ENCODE peak calls at places on chromosomes 11 and 22, in ten cellular contexts. B is colonic mucosa, I is K562, P is ovary, V is body of pancreas, W is PC-9, C is mammary epithelial cell, A is A549, H is neural progenitor cell, M is uterus. S is an unnamed sample. For H3K4me1 and H3K9me3, the result is how much of the 10 kb centered on the place peaks cover.

GRCh38 chr22:39236321-39237275 is 8.2 kb downstream of the PDGFB start:
- DNase-seq in P (no peak), I (peak), W (no peak), C (no peak), B (peak), M (no peak), A (no peak), H (no peak), V (peak), S (no peak)

GRCh38 chr11:81007046-81007445 is 1566.2 kb upstream of the TENM4 start:
- DNase-seq in B (no peak), P (no peak), M (no peak), W (no peak), A (no peak), H (no peak), V (no peak), I (no peak), C (no peak), S (no peak)

GRCh38 chr11:65262381-65262680 is 569 bp downstream of the POLA2 start:
- DNase-seq in I (no peak), C (no peak), M (no peak), H (no peak), P (no peak), A (no peak), W (no peak), B (peak), V (no peak), S (no peak)

GRCh38 chr22:46451741-46452140 is 85.7 kb downstream of the CELSR1 start:
- DNase-seq in C (no peak), M (no peak), I (no peak), B (no peak), W (no peak), V (no peak), A (no peak), P (no peak), H (no peak), S (no peak)

GRCh38 chr11:93288079-93288478 is 42.5 kb upstream of the DEUP1 start:
- DNase-seq in P (no peak), V (peak), I (no peak), B (no peak), C (no peak), A (no peak), M (no peak), W (no peak), H (no peak), S (no peak)

GRCh38 chr11:128956401-128957203 is 13.9 kb upstream of the TP53AIP1 start:
- DNase-seq in A (peak), M (no peak), V (peak), B (peak), I (peak), H (peak), W (peak), P (no peak), C (peak), S (peak)

GRCh38 chr22:40436460-40437431 is 66.4 kb downstream of the SGSM3 start:
- DNase-seq in I (peak), A (peak), W (peak), B (no peak), H (peak), P (peak), M (peak), C (peak), V (no peak), S (peak)

GRCh38 chr11:4713241-4713640 is 8.7 kb downstream of the MMP26 start:
- DNase-seq in B (no peak), M (no peak), C (peak), H (no peak), V (no peak), W (no peak), P (no peak), I (no peak), A (no peak), S (no peak)

GRCh38 chr22:25362883-25363240 is 143.4 kb downstream of the CRYBB2 start:
- DNase-seq in M (no peak), H (no peak), I (no peak), A (no peak), C (no peak), W (no peak), V (peak), B (no peak), P (peak), S (no peak)

GRCh38 chr22:23832226-23833016 is 6.4 kb downstream of the DERL3 start:
- DNase-seq in H (no peak), C (no peak), M (no peak), B (no peak), A (no peak), I (no peak), W (no peak), V (no peak), P (peak), S (no peak)

GRCh38 chr11:31850365-31850764 is 39.2 kb upstream of the PAX6 start:
- DNase-seq in V (no peak), C (no peak), B (no peak), H (no peak), P (no peak), I (no peak), A (no peak), W (no peak), M (no peak), S (no peak)

GRCh38 chr11:59669611-59670009 is 773 bp upstream of the PATL1 start:
- DNase-seq in M (peak), A (peak), C (peak), V (no peak), B (peak), I (no peak), H (no peak), W (no peak), P (peak), S (no peak)

GRCh38 chr11:13289081-13289480 is 11.5 kb downstream of the BMAL1 start:
- DNase-seq in W (no peak), B (no peak), H (peak), I (no peak), M (no peak), C (no peak), A (peak), V (no peak), P (no peak), S (no peak)

GRCh38 chr11:38332046-38332445 is 1734.0 kb upstream of the RAG2 start:
- DNase-seq in C (no peak), A (no peak), H (no peak), B (no peak), W (no peak), I (no peak), P (no peak), V (no peak), M (no peak), S (no peak)

GRCh38 chr11:119415966-119416365 is 7.0 kb downstream of the THY1 start:
- DNase-seq in I (no peak), A (no peak), V (no peak), B (no peak), M (no peak), C (no peak), P (no peak), W (no peak), H (no peak), S (no peak)

GRCh38 chr11:129143335-129143734 is 48.8 kb downstream of the ARHGAP32 start:
- DNase-seq in V (peak), M (peak), B (peak), A (peak), P (no peak), I (no peak), H (no peak), C (peak), W (peak), S (peak)

GRCh38 chr11:58330861-58331260 is 28.0 kb downstream of the OR5B17 start:
- DNase-seq in A (no peak), W (no peak), P (no peak), B (no peak), V (no peak), I (no peak), H (no peak), M (no peak), C (peak), S (peak)

GRCh38 chr11:2860636-2861035 is 24.9 kb downstream of the CDKN1C start:
- DNase-seq in I (no peak), V (peak), M (no peak), B (peak), W (peak), P (no peak), A (peak), H (no peak), C (peak), S (no peak)

GRCh38 chr11:64568041-64568571 is 22.9 kb upstream of the SLC22A12 start:
- DNase-seq in A (no peak), C (no peak), V (no peak), H (no peak), B (no peak), W (no peak), P (no peak), I (no peak), M (no peak), S (no peak)

GRCh38 chr11:2716376-2717095 is 16.7 kb upstream of the KCNQ1OT1 start:
- DNase-seq in I (no peak), A (no peak), W (no peak), M (peak), C (no peak), P (no peak), V (no peak), B (no peak), H (no peak), S (no peak)

GRCh38 chr11:13473013-13473722 is 10.1 kb upstream of the BTBD10 start:
- DNase-seq in W (no peak), P (no peak), B (no peak), H (no peak), A (no peak), C (no peak), I (no peak), V (no peak), M (no peak), S (no peak)

GRCh38 chr11:57306156-57306876 is 18.4 kb downstream of the TNKS1BP1 start:
- DNase-seq in I (no peak), P (no peak), M (no peak), B (no peak), W (no peak), C (no peak), H (no peak), V (no peak), A (no peak), S (no peak)

GRCh38 chr22:41799486-41800347 is 762 bp upstream of the CCDC134 start:
- DNase-seq in H (peak), I (peak), P (peak), C (no peak), B (peak), M (peak), W (no peak), V (peak), A (no peak), S (no peak)

GRCh38 chr11:118634435-118635236 is 27.2 kb downstream of the PHLDB1 start:
- DNase-seq in A (no peak), P (peak), C (peak), H (peak), V (peak), M (peak), I (peak), W (no peak), B (peak), S (no peak)

GRCh38 chr22:20061481-20061861 is 18.6 kb upstream of the DGCR8 start:
- DNase-seq in I (no peak), W (peak), V (no peak), M (no peak), H (no peak), B (no peak), C (no peak), A (no peak), P (no peak), S (no peak)

GRCh38 chr11:64826062-64826461 is 15.7 kb upstream of the MEN1 start:
- DNase-seq in M (no peak), C (no peak), H (no peak), B (no peak), W (no peak), I (no peak), P (no peak), A (no peak), V (no peak), S (no peak)

GRCh38 chr11:69926376-69927050 is 107.3 kb upstream of the FGF3 start:
- DNase-seq in B (no peak), I (no peak), A (no peak), P (peak), W (no peak), C (no peak), V (no peak), H (no peak), M (peak), S (no peak)

GRCh38 chr11:122209619-122210377 is 93.8 kb upstream of the BLID start:
- DNase-seq in I (no peak), V (peak), C (no peak), M (peak), B (peak), W (no peak), P (peak), A (peak), H (no peak), S (peak)

GRCh38 chr22:25362215-25362882 is 142.9 kb downstream of the CRYBB2 start:
- DNase-seq in V (peak), A (peak), W (peak), B (peak), C (no peak), P (peak), I (peak), H (peak), M (peak), S (peak)

GRCh38 chr22:17703811-17704210 is 65.3 kb downstream of the BCL2L13 start:
- DNase-seq in W (no peak), B (no peak), M (no peak), C (no peak), A (no peak), H (no peak), I (no peak), V (no peak), P (no peak), S (no peak)

GRCh38 chr11:102552020-102552419 is 21.5 kb upstream of the MMP7 start:
- DNase-seq in C (no peak), A (peak), V (no peak), B (no peak), M (no peak), P (no peak), H (no peak), I (no peak), W (no peak), S (no peak)

GRCh38 chr11:95910638-95911368 is 13.1 kb downstream of the MTMR2 start:
- DNase-seq in A (no peak), C (no peak), B (no peak), W (no peak), I (no peak), P (no peak), H (no peak), V (no peak), M (no peak), S (no peak)

GRCh38 chr11:95444309-95445202 is 213.6 kb upstream of the SESN3 start:
- DNase-seq in A (no peak), V (no peak), W (no peak), I (no peak), P (no peak), B (no peak), M (no peak), H (no peak), C (peak), S (no peak)

GRCh38 chr11:64364435-64364834 is 5.5 kb downstream of the RPS6KA4 start:
- DNase-seq in W (no peak), H (no peak), P (no peak), M (no peak), A (no peak), C (no peak), I (no peak), V (no peak), B (no peak), S (no peak)

GRCh38 chr22:40679249-40679963 is at the start of gene MCHR1:
- DNase-seq in B (no peak), H (peak), V (no peak), I (no peak), P (no peak), A (no peak), C (no peak), W (no peak), M (no peak), S (no peak)

GRCh38 chr11:66970808-66971442 is 4.2 kb upstream of the C11orf86 start:
- DNase-seq in W (peak), H (no peak), P (peak), M (peak), I (no peak), C (peak), V (peak), B (no peak), A (peak), S (peak)
- H3K4me3 ChIP-seq in W (peak), H (no peak), P (no peak), M (no peak), I (no peak), C (no peak), V (no peak), B (no peak), A (no peak), S (no peak)

GRCh38 chr22:27029584-27030130 is 372.3 kb downstream of the MIAT start:
- DNase-seq in P (no peak), W (no peak), C (no peak), I (no peak), V (no peak), A (no peak), B (no peak), H (no peak), M (no peak), S (no peak)

GRCh38 chr22:27024982-27025381 is 367.6 kb downstream of the MIAT start:
- DNase-seq in I (no peak), M (no peak), H (no peak), C (no peak), W (no peak), P (no peak), A (no peak), B (no peak), V (no peak), S (no peak)

GRCh38 chr22:27022741-27023373 is 365.5 kb downstream of the MIAT start:
- DNase-seq in V (no peak), P (no peak), C (no peak), M (no peak), H (peak), A (no peak), B (no peak), W (no peak), I (no peak), S (no peak)

GRCh38 chr22:27032121-27032761 is 374.9 kb downstream of the MIAT start:
- DNase-seq in B (no peak), I (peak), P (peak), A (no peak), M (peak), H (peak), C (no peak), W (no peak), V (peak), S (peak)

DNA sequence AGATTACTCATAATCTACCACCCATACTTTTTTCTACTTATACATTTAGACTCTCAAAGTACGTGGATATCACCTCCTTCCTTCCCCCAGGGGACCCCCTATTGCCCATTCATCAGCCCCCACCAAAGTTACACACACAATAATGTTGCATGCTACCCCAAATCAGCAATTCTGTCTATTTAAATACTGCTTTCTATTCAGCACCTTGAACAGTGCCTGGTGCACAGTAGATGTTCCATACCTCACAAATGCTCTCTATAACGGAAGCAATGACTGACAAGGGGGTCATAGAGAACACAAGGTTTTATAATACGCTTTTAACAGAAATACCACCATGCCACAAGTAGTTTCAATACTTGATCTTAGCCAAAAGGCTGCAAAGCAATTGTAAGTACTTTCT is 370.7 kb downstream of the MIAT start:
- DNase-seq in V (no peak), A (no peak), I (no peak), W (no peak), P (no peak), M (no peak), B (no peak), H (no peak), C (no peak), S (no peak)
- H3K4me1 ChIP-seq in V (under half), A (under half), I (under half), W (under half), P (under half), M (under half), B (under half), H (under half), C (under half), S (under half)

GRCh38 chr22:30017375-30017774 is 62.9 kb upstream of the HORMAD2 start:
- DNase-seq in V (no peak), W (no peak), A (no peak), P (no peak), B (no peak), C (no peak), M (no peak), I (no peak), H (no peak), S (no peak)
- H3K9me3 ChIP-seq in V (under half), W (under half), A (under half), P (under half), B (under half), C (under half), M (under half), I (under half), H (under half), S (under half)

GRCh38 chr11:19243143-19243542 is 2.4 kb upstream of the E2F8 start:
- DNase-seq in I (no peak), C (no peak), P (no peak), A (no peak), W (no peak), V (no peak), B (peak), H (no peak), M (no peak), S (no peak)
- H3K4me3 ChIP-seq in I (no peak), C (no peak), P (no peak), A (no peak), W (no peak), V (no peak), B (no peak), H (no peak), M (no peak), S (no peak)

DNA sequence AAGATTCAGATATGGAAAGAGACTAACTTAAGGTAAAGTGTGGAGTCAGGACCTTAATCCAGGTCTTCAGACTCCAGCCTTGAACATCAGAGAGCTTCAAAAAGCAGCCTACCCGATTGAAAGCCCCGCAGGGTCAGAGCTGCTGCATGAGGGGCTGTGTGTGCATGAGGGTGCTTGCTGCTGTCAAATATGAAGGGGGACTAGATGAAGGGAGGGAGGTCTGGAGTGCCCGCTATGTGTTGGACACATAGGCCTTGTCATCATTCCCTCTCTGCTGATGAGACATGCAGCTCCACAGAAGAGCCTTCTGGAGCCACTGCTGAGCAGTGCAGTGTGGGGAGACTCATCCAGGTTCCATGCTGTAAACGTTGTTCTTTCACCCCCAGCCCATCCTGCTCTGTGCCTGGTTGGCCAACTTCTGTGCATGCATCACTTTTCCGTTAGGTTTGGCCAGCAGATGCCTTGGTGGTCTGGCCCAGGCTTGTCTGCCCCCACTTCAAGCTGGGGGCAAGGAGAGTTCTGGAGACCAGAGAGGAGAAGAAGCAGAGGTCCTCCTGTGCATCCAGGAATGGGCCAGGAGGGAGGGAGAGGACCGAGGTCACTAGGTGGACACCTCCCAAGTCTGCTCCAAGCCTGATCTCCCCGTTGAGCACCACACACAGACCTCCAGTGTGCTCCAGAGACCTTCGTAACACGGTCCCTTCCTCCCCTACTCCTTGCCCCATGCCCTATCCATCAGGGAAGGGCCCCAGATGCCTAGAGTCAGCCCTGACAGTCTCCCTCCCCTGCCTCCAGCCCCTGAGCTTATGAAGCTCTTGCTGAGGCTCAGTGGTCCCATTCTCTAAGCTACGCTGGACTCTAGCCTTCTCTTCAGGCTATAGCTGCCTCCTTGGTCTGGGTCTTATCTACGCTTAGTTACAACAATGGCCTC is 32.0 kb downstream of the LRRC32 start:
- DNase-seq in I (no peak), P (no peak), H (no peak), W (no peak), C (no peak), M (no peak), A (no peak), B (no peak), V (no peak), S (no peak)
- H3K4me1 ChIP-seq in I (under half), P (under half), H (under half), W (under half), C (under half), M (under half), A (under half), B (under half), V (under half), S (under half)

GRCh38 chr22:48629631-48630443 is 1197.8 kb downstream of the BRD1 start:
- DNase-seq in M (no peak), P (no peak), V (no peak), A (no peak), H (no peak), W (no peak), B (no peak), I (no peak), C (no peak), S (no peak)
- H3K9me3 ChIP-seq in M (under half), P (under half), V (under half), A (under half), H (under half), W (under half), B (under half), I (under half), C (half or more), S (under half)